ENCODE peak calls at places on chromosome 12, in six cellular contexts. R is ACHN; J is AG09319; F is H4; E is mesenteric fat pad; W is NK-92 treated with Interleukin-12 subunit alpha and Interleukin-12 subunit beta, amount 100 ng/mL, for 24 hours. U is an unnamed sample.

GRCh38 chr12:13368431-13368830 is 171.9 kb downstream of the EMP1 start:
- DNase-seq in R (no peak), J (no peak), F (no peak), E (no peak), W (no peak), U (no peak)

GRCh38 chr12:123267991-123268843 is 3.4 kb downstream of the CDK2AP1 start:
- DNase-seq in R (no peak), J (no peak), F (no peak), E (no peak), W (no peak), U (peak)

GRCh38 chr12:75556306-75556899 is 45.0 kb upstream of the KRR1 start:
- DNase-seq in R (no peak), J (no peak), F (no peak), E (no peak), W (no peak), U (no peak)

GRCh38 chr12:13090054-13090453 is 13.4 kb downstream of the GSG1 start:
- DNase-seq in R (no peak), J (no peak), F (no peak), E (no peak), W (no peak), U (no peak)

GRCh38 chr12:76546889-76547288 is 12.7 kb downstream of the OSBPL8 start:
- DNase-seq in R (no peak), J (no peak), F (no peak), E (no peak), W (no peak), U (no peak)

GRCh38 chr12:122097641-122098364 is 19.2 kb downstream of the MLXIP start:
- DNase-seq in R (no peak), J (no peak), F (no peak), E (peak), W (no peak), U (no peak)

GRCh38 chr12:51891843-51892242 is 3.9 kb downstream of the ANKRD33 start:
- DNase-seq in R (peak), J (no peak), F (no peak), E (no peak), W (no peak), U (no peak)

GRCh38 chr12:11991604-11992003 is 79.1 kb upstream of the BCL2L14 start:
- DNase-seq in R (no peak), J (no peak), F (no peak), E (no peak), W (no peak), U (no peak)

GRCh38 chr12:3453947-3454675 is 36.9 kb upstream of the PRMT8 start:
- DNase-seq in R (peak), J (no peak), F (peak), E (peak), W (no peak), U (no peak)

GRCh38 chr12:96194572-96194889 is 356 bp downstream of the ELK3 start:
- DNase-seq in R (no peak), J (no peak), F (no peak), E (no peak), W (no peak), U (no peak)

GRCh38 chr12:109734219-109735000 is 20.8 kb downstream of the FAM222A start:
- DNase-seq in R (no peak), J (no peak), F (peak), E (peak), W (no peak), U (no peak)

GRCh38 chr12:106296179-106296877 is 6.2 kb upstream of the TCP11L2 start:
- DNase-seq in R (peak), J (no peak), F (peak), E (no peak), W (no peak), U (no peak)

GRCh38 chr12:80140005-80140404 is 40.7 kb downstream of the OTOGL start:
- DNase-seq in R (no peak), J (no peak), F (no peak), E (no peak), W (no peak), U (no peak)

GRCh38 chr12:47276253-47277070 is 196.7 kb upstream of the AMIGO2 start:
- DNase-seq in R (peak), J (peak), F (peak), E (no peak), W (peak), U (peak)

GRCh38 chr12:115075552-115076170 is 391.7 kb upstream of the TBX3 start:
- DNase-seq in R (no peak), J (no peak), F (peak), E (no peak), W (no peak), U (no peak)

GRCh38 chr12:104025771-104026170 is 24.2 kb downstream of the GLT8D2 start:
- DNase-seq in R (no peak), J (no peak), F (no peak), E (no peak), W (no peak), U (no peak)

GRCh38 chr12:105386431-105386830 is 55.9 kb downstream of the C12orf75 start:
- DNase-seq in R (no peak), J (no peak), F (no peak), E (no peak), W (no peak), U (no peak)

GRCh38 chr12:11545438-11546330 is 103.8 kb upstream of the ETV6 start:
- DNase-seq in R (no peak), J (no peak), F (no peak), E (no peak), W (peak), U (no peak)

GRCh38 chr12:60926256-60926655 is 1330.4 kb downstream of the SLC16A7 start:
- DNase-seq in R (no peak), J (no peak), F (no peak), E (no peak), W (no peak), U (no peak)

GRCh38 chr12:47078733-47079364 is 572 bp upstream of the PCED1B start:
- DNase-seq in R (peak), J (no peak), F (peak), E (no peak), W (no peak), U (no peak)

GRCh38 chr12:50992814-50993213 is 33.4 kb downstream of the SLC11A2 start:
- DNase-seq in R (peak), J (no peak), F (no peak), E (no peak), W (no peak), U (no peak)

GRCh38 chr12:30909721-30910350 is 16.7 kb upstream of the TSPAN11 start:
- DNase-seq in R (no peak), J (no peak), F (no peak), E (no peak), W (no peak), U (no peak)

GRCh38 chr12:130351331-130351730 is 13.6 kb downstream of the PIWIL1 start:
- DNase-seq in R (no peak), J (no peak), F (peak), E (no peak), W (no peak), U (no peak)

GRCh38 chr12:46269429-46270241 is 792 bp upstream of the SLC38A1 start:
- DNase-seq in R (peak), J (no peak), F (no peak), E (no peak), W (peak), U (peak)

GRCh38 chr12:71589478-71589881 is 74.2 kb downstream of the ZFC3H1 start:
- DNase-seq in R (no peak), J (no peak), F (no peak), E (no peak), W (no peak), U (no peak)

GRCh38 chr12:131699434-131699833 is 11.5 kb upstream of the SFSWAP start:
- DNase-seq in R (no peak), J (no peak), F (no peak), E (no peak), W (no peak), U (no peak)

U was measured in cerebellar cortex.